ENCODE peak calls at places on chromosomes 13 and 19, in eight cellular contexts. K is erythroblast; E is tibial artery; Y is left cardiac atrium; Z is activated naive CD4-positive, alpha-beta T cell treated with anti-CD3 and anti-CD28 coated beads for 36 hours; S is A549; L is nucleus accumbens; Q is kidney tubule cell. H is an unnamed sample.
A peak's percentile ranks its signal among the peaks of the same experiment; 100 is the strongest.

GRCh38 chr19:1104452-1105216 is 840 bp downstream of the GPX4 start:
- DNase-seq in K (peak; percentile 86), Y (peak; percentile 79), Q (peak; percentile 80), S (no peak), E (peak; percentile 70), Z (peak; percentile 68), L (peak; percentile 75), H (peak; percentile 82)

GRCh38 chr13:51538626-51539179 is 45.6 kb upstream of the WDFY2 start:
- DNase-seq in Z (no peak), Y (no peak), S (no peak), Q (no peak), E (no peak), K (no peak), L (no peak), H (no peak)

GRCh38 chr13:70173236-70173959 is 65.1 kb upstream of the KLHL1 start:
- DNase-seq in Q (peak; percentile 81), L (no peak), Y (no peak), K (no peak), S (no peak), Z (no peak), E (no peak), H (no peak)

GRCh38 chr13:48562296-48563066 is 29.6 kb upstream of the RCBTB2 start:
- DNase-seq in K (no peak), Z (peak; percentile 76), Y (no peak), L (no peak), E (no peak), S (no peak), Q (peak; percentile 50), H (no peak)

GRCh38 chr13:39259371-39259770 is 221.1 kb downstream of the NHLRC3 start:
- DNase-seq in E (no peak), K (no peak), Q (no peak), Z (peak; percentile 66), Y (no peak), L (no peak), S (no peak), H (no peak)

GRCh38 chr19:45478454-45479238 is 10.8 kb downstream of the FOSB start:
- DNase-seq in K (peak; percentile 93), E (peak; percentile 77), Q (peak; percentile 94), L (peak; percentile 79), Y (peak; percentile 81), Z (peak; percentile 96), S (peak; percentile 89), H (peak; percentile 94)

GRCh38 chr13:110447058-110447511 is 114.4 kb downstream of the RAB20 start:
- DNase-seq in L (no peak), Q (no peak), Z (no peak), K (no peak), E (no peak), S (no peak), Y (no peak), H (no peak)

GRCh38 chr13:46339035-46339666 is 47.9 kb downstream of the RUBCNL start:
- DNase-seq in Q (peak; percentile 80), S (no peak), E (peak; percentile 67), Y (peak; percentile 39), K (no peak), Z (peak; percentile 65), L (no peak), H (no peak)

GRCh38 chr13:110340812-110341444 is 33.8 kb downstream of the COL4A2 start:
- DNase-seq in Z (peak; percentile 93), E (peak; percentile 86), Q (peak; percentile 79), K (no peak), Y (peak; percentile 95), L (no peak), S (no peak), H (no peak)

GRCh38 chr13:43307921-43308433 is 284.6 kb downstream of the DNAJC15 start:
- DNase-seq in K (peak; percentile 11), E (peak; percentile 81), Z (no peak), Y (peak; percentile 88), S (no peak), L (peak; percentile 45), Q (peak; percentile 95), H (peak; percentile 93)

GRCh38 chr13:107956889-107957288 is 258.4 kb downstream of the LIG4 start:
- DNase-seq in S (no peak), Q (no peak), L (no peak), Y (no peak), E (no peak), K (no peak), Z (no peak), H (no peak)

GRCh38 chr19:1089126-1089771 is 5.9 kb downstream of the POLR2E start:
- DNase-seq in Y (no peak), Z (no peak), K (no peak), S (no peak), E (no peak), Q (no peak), L (no peak), H (no peak)

GRCh38 chr19:31483226-31483857 is 134.1 kb upstream of the TSHZ3 start:
- DNase-seq in K (no peak), L (no peak), Y (no peak), Q (no peak), E (no peak), Z (no peak), S (no peak), H (no peak)

GRCh38 chr19:7461841-7462629 is 26.8 kb downstream of the PEX11G start:
- DNase-seq in S (no peak), K (no peak), Y (no peak), E (no peak), L (no peak), Q (no peak), Z (no peak), H (no peak)

GRCh38 chr13:38210928-38211596 is 138.6 kb upstream of the UFM1 start:
- DNase-seq in Y (no peak), S (no peak), K (no peak), E (no peak), Z (no peak), L (no peak), Q (no peak), H (no peak)